ENCODE peak calls at places on chromosome 22, in four cellular contexts. One of them, this sample, is unnamed.

GRCh38 chr22:23182289-23183106 is 2.2 kb downstream of the BCR start:
- DNase-seq in H1: no peak
- DNase-seq in HepG2: no peak
- DNase-seq in GM12878: peak; percentile 32
- DNase-seq in this sample: no peak

GRCh38 chr22:37492428-37493344 is 6.5 kb upstream of the MFNG start:
- DNase-seq in GM12878: no peak
- DNase-seq in H1: peak; percentile 84
- DNase-seq in HepG2: no peak
- DNase-seq in this sample: peak; percentile 66

GRCh38 chr22:21026783-21027692 is 5.3 kb downstream of the SLC7A4 start:
- DNase-seq in H1: no peak
- DNase-seq in HepG2: no peak
- DNase-seq in GM12878: no peak
- DNase-seq in this sample: no peak

GRCh38 chr22:20554824-20555223 is 47.4 kb downstream of the MED15 start:
- DNase-seq in H1: no peak
- DNase-seq in GM12878: no peak
- DNase-seq in HepG2: no peak
- DNase-seq in this sample: no peak

GRCh38 chr22:48950151-48950915 is 877.3 kb downstream of the BRD1 start:
- DNase-seq in H1: peak; percentile 39
- DNase-seq in GM12878: no peak
- DNase-seq in HepG2: no peak
- DNase-seq in this sample: no peak

GRCh38 chr22:24841261-24841660 is 35.2 kb downstream of the SGSM1 start:
- DNase-seq in H1: no peak
- DNase-seq in HepG2: no peak
- DNase-seq in GM12878: no peak
- DNase-seq in this sample: no peak

GRCh38 chr22:46830001-46830715 is 67.7 kb downstream of the TBC1D22A start:
- DNase-seq in GM12878: no peak
- DNase-seq in HepG2: no peak
- DNase-seq in H1: peak; percentile 37
- DNase-seq in this sample: no peak

GRCh38 chr22:46119729-46120419 is 30.5 kb upstream of the PPARA start:
- DNase-seq in HepG2: no peak
- DNase-seq in H1: no peak
- DNase-seq in GM12878: no peak
- DNase-seq in this sample: no peak

GRCh38 chr22:37639771-37640590 is 512 bp downstream of the SH3BP1 start:
- DNase-seq in H1: no peak
- DNase-seq in HepG2: no peak
- DNase-seq in GM12878: no peak
- DNase-seq in this sample: peak; percentile 63

GRCh38 chr22:22884888-22885840 is 2.5 kb upstream of the IGLL5 start:
- DNase-seq in GM12878: no peak
- DNase-seq in HepG2: no peak
- DNase-seq in H1: no peak
- DNase-seq in this sample: peak; percentile 77

GRCh38 chr22:20959578-20960461 is 7.2 kb upstream of the AIFM3 start:
- DNase-seq in HepG2: no peak
- DNase-seq in H1: no peak
- DNase-seq in GM12878: no peak
- DNase-seq in this sample: no peak

GRCh38 chr22:24937114-24937513 is 9.4 kb downstream of the LHFPL7 start:
- DNase-seq in H1: no peak
- DNase-seq in HepG2: peak; percentile 24
- DNase-seq in GM12878: no peak
- DNase-seq in this sample: no peak

GRCh38 chr22:44531487-44531886 is 33.5 kb upstream of the RTL6 start:
- DNase-seq in GM12878: no peak
- DNase-seq in HepG2: no peak
- DNase-seq in H1: no peak
- DNase-seq in this sample: no peak

GRCh38 chr22:37176464-37177061 is 11.5 kb downstream of the C1QTNF6 start:
- DNase-seq in H1: no peak
- DNase-seq in GM12878: no peak
- DNase-seq in HepG2: no peak
- DNase-seq in this sample: no peak

GRCh38 chr22:33555814-33556522 is 364.3 kb downstream of the LARGE1 start:
- DNase-seq in HepG2: no peak
- DNase-seq in GM12878: no peak
- DNase-seq in H1: no peak
- DNase-seq in this sample: no peak

GRCh38 chr22:43858156-43858895 is 4.0 kb downstream of the SULT4A1 start:
- DNase-seq in H1: no peak
- DNase-seq in HepG2: no peak
- DNase-seq in GM12878: no peak
- DNase-seq in this sample: no peak

GRCh38 chr22:25346859-25347751 is 127.7 kb downstream of the CRYBB2 start:
- DNase-seq in GM12878: no peak
- DNase-seq in HepG2: no peak
- DNase-seq in H1: no peak
- DNase-seq in this sample: no peak

GRCh38 chr22:37312549-37313183 is 30.4 kb downstream of the CYTH4 start:
- DNase-seq in HepG2: no peak
- DNase-seq in GM12878: no peak
- DNase-seq in H1: no peak
- DNase-seq in this sample: no peak

GRCh38 chr22:45551310-45552016 is 48.8 kb downstream of the FBLN1 start:
- DNase-seq in GM12878: no peak
- DNase-seq in HepG2: no peak
- DNase-seq in H1: no peak
- DNase-seq in this sample: no peak

GRCh38 chr22:20025401-20026203 is 4.7 kb downstream of the TANGO2 start:
- DNase-seq in HepG2: no peak
- DNase-seq in H1: no peak
- DNase-seq in GM12878: no peak
- DNase-seq in this sample: no peak

GRCh38 chr22:44735518-44736428 is 16.6 kb upstream of the ARHGAP8 start:
- DNase-seq in GM12878: no peak
- DNase-seq in HepG2: peak; percentile 44
- DNase-seq in H1: peak; percentile 100
- DNase-seq in this sample: peak; percentile 94

GRCh38 chr22:43237280-43237679 is 50.3 kb upstream of the TTLL12 start:
- DNase-seq in GM12878: no peak
- DNase-seq in HepG2: no peak
- DNase-seq in H1: no peak
- DNase-seq in this sample: no peak

GRCh38 chr22:44572414-44573207 is 74.6 kb upstream of the RTL6 start:
- DNase-seq in HepG2: no peak
- DNase-seq in GM12878: no peak
- DNase-seq in H1: no peak
- DNase-seq in this sample: no peak

GRCh38 chr22:37525073-37525745 is 6.0 kb upstream of the CARD10 start:
- DNase-seq in GM12878: no peak
- DNase-seq in HepG2: no peak
- DNase-seq in H1: no peak
- DNase-seq in this sample: no peak

GRCh38 chr22:46589141-46589748 is 30.9 kb upstream of the GRAMD4 start:
- DNase-seq in HepG2: no peak
- DNase-seq in H1: no peak
- DNase-seq in GM12878: no peak
- DNase-seq in this sample: no peak

GRCh38 chr22:25845985-25846745 is 104.2 kb downstream of the MYO18B start:
- DNase-seq in GM12878: no peak
- DNase-seq in HepG2: no peak
- DNase-seq in H1: peak; percentile 35
- DNase-seq in this sample: no peak

GRCh38 chr22:33524511-33525270 is 395.6 kb downstream of the LARGE1 start:
- DNase-seq in H1: no peak
- DNase-seq in GM12878: no peak
- DNase-seq in HepG2: no peak
- DNase-seq in this sample: no peak

GRCh38 chr22:24521791-24522245 is 26.7 kb downstream of the UPB1 start:
- DNase-seq in GM12878: no peak
- DNase-seq in HepG2: peak; percentile 86
- DNase-seq in H1: peak; percentile 69
- DNase-seq in this sample: no peak

GRCh38 chr22:24001314-24001713 is 3.9 kb downstream of the GSTT4 start:
- DNase-seq in GM12878: no peak
- DNase-seq in HepG2: no peak
- DNase-seq in H1: peak; percentile 72
- DNase-seq in this sample: no peak

GRCh38 chr22:29205260-29205597 is 467 bp upstream of the EMID1 start:
- DNase-seq in HepG2: no peak
- DNase-seq in GM12878: no peak
- DNase-seq in H1: no peak
- DNase-seq in this sample: no peak
- TF ChIP-seq POLR2A in HepG2: no peak
- TF ChIP-seq POLR2A in GM12878: no peak
- TF ChIP-seq POLR2A in H1: no peak
- TF ChIP-seq POLR2A in this sample: no peak

DNA sequence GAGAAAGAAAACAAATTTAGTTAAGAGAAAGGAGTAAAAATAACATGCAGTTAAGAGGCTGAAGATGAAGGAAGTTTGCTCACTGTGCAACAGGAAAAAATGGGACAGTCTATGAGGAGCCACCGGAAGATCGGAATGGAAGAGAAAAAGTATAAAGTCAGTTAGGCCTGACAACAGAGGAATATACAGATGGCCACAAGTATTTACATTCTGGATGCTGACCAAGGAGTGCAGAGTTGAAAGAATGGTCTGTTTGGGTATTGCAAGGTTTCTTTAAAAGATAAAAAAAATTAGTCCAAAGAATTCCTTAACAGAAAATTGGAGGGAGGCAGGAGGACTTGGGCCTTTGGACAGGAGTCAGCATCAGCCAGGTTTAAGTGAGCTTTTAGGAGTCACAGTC is 37.5 kb downstream of the RBFOX2 start:
- DNase-seq in GM12878: no peak
- DNase-seq in HepG2: no peak
- DNase-seq in H1: no peak
- DNase-seq in this sample: no peak
- TF ChIP-seq POLR2AphosphoS5 in GM12878: no peak
- TF ChIP-seq POLR2AphosphoS5 in HepG2: no peak
- TF ChIP-seq POLR2AphosphoS5 in H1: no peak
- TF ChIP-seq POLR2AphosphoS5 in this sample: no peak

GRCh38 chr22:38756631-38757463 is 1.0 kb upstream of the SUN2 start:
- DNase-seq in H1: no peak
- DNase-seq in GM12878: no peak
- DNase-seq in HepG2: no peak
- DNase-seq in this sample: no peak
- TF ChIP-seq TAF1 in H1: no peak
- TF ChIP-seq TAF1 in GM12878: no peak
- TF ChIP-seq TAF1 in HepG2: no peak
- TF ChIP-seq TAF1 in this sample: no peak

GRCh38 chr22:38963872-38964271 is 6.5 kb downstream of the APOBEC3A start:
- DNase-seq in HepG2: peak; percentile 68
- DNase-seq in H1: no peak
- DNase-seq in GM12878: no peak
- DNase-seq in this sample: no peak
- TF ChIP-seq POLR2A in HepG2: no peak
- TF ChIP-seq POLR2A in H1: no peak
- TF ChIP-seq POLR2A in GM12878: no peak
- TF ChIP-seq POLR2A in this sample: no peak

DNA sequence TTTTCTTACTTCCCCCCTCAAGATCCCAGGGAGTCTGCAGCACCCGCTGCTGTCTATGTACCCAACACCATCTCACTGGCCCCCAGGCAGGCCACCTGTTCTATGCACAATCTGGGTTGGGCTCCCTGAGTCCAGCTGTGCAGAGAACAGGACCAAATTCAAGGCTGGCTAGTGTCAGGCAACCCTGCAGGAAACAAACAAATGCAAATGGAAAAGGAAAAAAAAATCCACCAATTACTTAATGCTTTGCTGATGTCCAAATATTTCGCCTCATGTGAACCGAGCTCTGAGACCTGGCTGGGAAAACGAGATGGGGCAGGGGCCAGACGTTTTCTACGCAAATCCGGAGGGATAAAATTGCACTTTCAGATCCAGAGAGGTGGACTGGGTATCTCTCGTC is 561.1 kb downstream of the MIAT start:
- DNase-seq in HepG2: no peak
- DNase-seq in GM12878: no peak
- DNase-seq in H1: no peak
- DNase-seq in this sample: no peak
- TF ChIP-seq POLR2AphosphoS5 in HepG2: no peak
- TF ChIP-seq POLR2AphosphoS5 in GM12878: no peak
- TF ChIP-seq POLR2AphosphoS5 in H1: no peak
- TF ChIP-seq POLR2AphosphoS5 in this sample: no peak

GRCh38 chr22:29128891-29129643 is 56.2 kb downstream of the KREMEN1 start:
- DNase-seq in H1: no peak
- DNase-seq in HepG2: no peak
- DNase-seq in GM12878: no peak
- DNase-seq in this sample: no peak

GRCh38 chr22:29133603-29134133 is 60.8 kb downstream of the KREMEN1 start:
- DNase-seq in H1: no peak
- DNase-seq in GM12878: no peak
- DNase-seq in HepG2: no peak
- DNase-seq in this sample: no peak

GRCh38 chr22:29130490-29130889 is 57.7 kb downstream of the KREMEN1 start:
- DNase-seq in GM12878: no peak
- DNase-seq in H1: no peak
- DNase-seq in HepG2: no peak
- DNase-seq in this sample: no peak

GRCh38 chr22:29126670-29127069 is 53.8 kb downstream of the KREMEN1 start:
- DNase-seq in GM12878: no peak
- DNase-seq in H1: no peak
- DNase-seq in HepG2: peak; percentile 49
- DNase-seq in this sample: no peak

DNA sequence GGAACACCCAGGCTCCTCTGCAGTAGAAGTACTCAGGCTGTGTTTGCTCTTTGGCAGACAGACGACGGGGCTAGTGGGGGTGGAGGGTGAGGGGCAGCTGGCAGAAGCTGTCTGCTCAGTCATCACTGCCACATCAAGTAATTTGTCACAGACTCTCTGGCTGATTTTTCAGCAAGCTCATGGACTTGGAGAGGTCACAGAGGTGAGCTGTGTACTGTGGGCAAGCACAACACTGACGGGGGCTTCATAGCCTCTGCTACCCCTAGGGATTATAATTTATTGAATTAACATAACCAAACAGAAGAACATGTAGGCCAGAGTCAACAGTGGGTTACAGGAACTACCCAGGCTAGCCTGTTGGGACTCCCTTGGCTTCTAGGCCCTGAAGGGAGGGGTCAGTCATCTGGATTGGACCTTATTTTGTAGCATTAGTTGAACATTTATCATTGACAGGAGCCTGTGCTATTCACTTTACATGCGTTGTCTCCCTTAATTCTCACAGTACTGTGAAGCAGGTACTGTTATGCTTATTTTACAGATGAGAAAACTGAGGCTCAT is 56.9 kb downstream of the KREMEN1 start:
- DNase-seq in HepG2: no peak
- DNase-seq in H1: no peak
- DNase-seq in GM12878: no peak
- DNase-seq in this sample: no peak
- TF ChIP-seq TAF1 in HepG2: no peak
- TF ChIP-seq TAF1 in H1: no peak
- TF ChIP-seq TAF1 in GM12878: no peak
- TF ChIP-seq TAF1 in this sample: no peak

This sample was measured in GM12892.